ENCODE peak calls at places on chromosome X, in nine cellular contexts. W, R, D, E, V, P, L, O and Q are unnamed samples.

GRCh38 chrX:10022580-10023245 is 55.6 kb downstream of the CLDN34 start:
- DNase-seq in W (no peak), R (peak), D (peak), E (peak), V (no peak), P (no peak), L (no peak), O (no peak), Q (no peak)

GRCh38 chrX:129606918-129607317 is 47.8 kb downstream of the APLN start:
- DNase-seq in W (peak), R (peak), D (peak), E (peak), V (no peak), P (peak), L (peak), O (peak), Q (peak)

GRCh38 chrX:155216940-155217450 is 735 bp downstream of the VBP1 start:
- DNase-seq in W (peak), R (peak), D (no peak), E (peak), V (no peak), P (no peak), L (peak), O (no peak), Q (no peak)

GRCh38 chrX:19585370-19586082 is 70.2 kb upstream of the MAP3K15 start:
- DNase-seq in W (no peak), R (no peak), D (no peak), E (no peak), V (no peak), P (no peak), L (no peak), O (peak), Q (no peak)

GRCh38 chrX:38561951-38562719 is 793 bp downstream of the TSPAN7 start:
- DNase-seq in W (no peak), R (no peak), D (peak), E (peak), V (peak), P (peak), L (no peak), O (peak), Q (no peak)

GRCh38 chrX:1387141-1387776 is 4.7 kb downstream of the SLC25A6 start:
- DNase-seq in W (no peak), R (no peak), D (peak), E (no peak), V (no peak), P (peak), L (no peak), O (no peak), Q (no peak)

GRCh38 chrX:20026278-20026677 is 35.4 kb upstream of the BCLAF3 start:
- DNase-seq in W (no peak), R (peak), D (no peak), E (peak), V (no peak), P (no peak), L (no peak), O (no peak), Q (no peak)

GRCh38 chrX:107730298-107730655 is 45.3 kb downstream of the TSC22D3 start:
- DNase-seq in W (no peak), R (no peak), D (no peak), E (no peak), V (no peak), P (no peak), L (no peak), O (peak), Q (no peak)

GRCh38 chrX:123905334-123905733 is 45.5 kb downstream of the XIAP start:
- DNase-seq in W (no peak), R (no peak), D (no peak), E (no peak), V (no peak), P (no peak), L (no peak), O (no peak), Q (no peak)

GRCh38 chrX:41352329-41352801 is 18.4 kb downstream of the DDX3X start:
- DNase-seq in W (no peak), R (no peak), D (no peak), E (no peak), V (no peak), P (no peak), L (no peak), O (no peak), Q (no peak)

GRCh38 chrX:136907626-136908025 is 27.1 kb upstream of the RBMX start:
- DNase-seq in W (no peak), R (no peak), D (no peak), E (no peak), V (no peak), P (no peak), L (no peak), O (peak), Q (no peak)

GRCh38 chrX:25018682-25019081 is 2.9 kb upstream of the ARX start:
- DNase-seq in W (no peak), R (no peak), D (no peak), E (no peak), V (no peak), P (no peak), L (no peak), O (no peak), Q (no peak)

GRCh38 chrX:19689170-19689814 is 174.0 kb upstream of the MAP3K15 start:
- DNase-seq in W (peak), R (no peak), D (no peak), E (no peak), V (no peak), P (no peak), L (no peak), O (no peak), Q (no peak)

GRCh38 chrX:33183366-33183765 is 28.0 kb downstream of the DMD start:
- DNase-seq in W (peak), R (no peak), D (peak), E (peak), V (no peak), P (no peak), L (peak), O (peak), Q (no peak)

GRCh38 chrX:46704767-46705386 is 54.0 kb downstream of the SLC9A7 start:
- DNase-seq in W (no peak), R (peak), D (no peak), E (no peak), V (no peak), P (no peak), L (no peak), O (no peak), Q (no peak)

GRCh38 chrX:153873282-153874090 is 12.5 kb downstream of the L1CAM start:
- DNase-seq in W (no peak), R (no peak), D (no peak), E (no peak), V (no peak), P (no peak), L (no peak), O (no peak), Q (no peak)

GRCh38 chrX:23333842-23334535 is 660 bp upstream of the PTCHD1 start:
- DNase-seq in W (no peak), R (no peak), D (peak), E (peak), V (no peak), P (no peak), L (no peak), O (peak), Q (no peak)

GRCh38 chrX:124289443-124289842 is 43.0 kb upstream of the TEX13D start:
- DNase-seq in W (no peak), R (no peak), D (no peak), E (no peak), V (no peak), P (no peak), L (no peak), O (no peak), Q (no peak)

GRCh38 chrX:49988128-49988527 is 65.7 kb downstream of the CLCN5 start:
- DNase-seq in W (no peak), R (no peak), D (no peak), E (peak), V (no peak), P (no peak), L (no peak), O (no peak), Q (no peak)

GRCh38 chrX:35499071-35499862 is 298.9 kb upstream of the MAGEB16 start:
- DNase-seq in W (no peak), R (no peak), D (no peak), E (no peak), V (no peak), P (no peak), L (no peak), O (no peak), Q (no peak)

GRCh38 chrX:47936224-47936939 is 67.4 kb downstream of the ZNF182 start:
- DNase-seq in W (peak), R (no peak), D (no peak), E (no peak), V (peak), P (no peak), L (peak), O (no peak), Q (no peak)

GRCh38 chrX:19849433-19850190 is 37.8 kb downstream of the SH3KBP1 start:
- DNase-seq in W (peak), R (no peak), D (no peak), E (no peak), V (no peak), P (no peak), L (no peak), O (peak), Q (no peak)

GRCh38 chrX:72061091-72061490 is 70.6 kb downstream of the RTL5 start:
- DNase-seq in W (no peak), R (no peak), D (no peak), E (no peak), V (no peak), P (no peak), L (no peak), O (no peak), Q (no peak)

GRCh38 chrX:107537815-107538214 is 88.4 kb downstream of the FRMPD3 start:
- DNase-seq in W (peak), R (peak), D (no peak), E (peak), V (no peak), P (no peak), L (peak), O (no peak), Q (no peak)

GRCh38 chrX:11273544-11273943 is 19.7 kb upstream of the AMELX start:
- DNase-seq in W (no peak), R (peak), D (no peak), E (no peak), V (no peak), P (no peak), L (no peak), O (no peak), Q (no peak)

GRCh38 chrX:72306851-72307645 is 1.3 kb upstream of the CITED1 start:
- DNase-seq in W (no peak), R (peak), D (peak), E (peak), V (no peak), P (peak), L (peak), O (peak), Q (peak)

GRCh38 chrX:40109288-40110008 is 11.7 kb upstream of the BCOR start:
- DNase-seq in W (peak), R (no peak), D (peak), E (peak), V (no peak), P (no peak), L (peak), O (peak), Q (no peak)

GRCh38 chrX:134603806-134604700 is 54.2 kb downstream of the PLAC1 start:
- DNase-seq in W (no peak), R (peak), D (no peak), E (peak), V (no peak), P (no peak), L (no peak), O (no peak), Q (no peak)

GRCh38 chrX:24494544-24495113 is 29.5 kb downstream of the PDK3 start:
- DNase-seq in W (no peak), R (peak), D (peak), E (peak), V (no peak), P (no peak), L (no peak), O (no peak), Q (no peak)

GRCh38 chrX:9668537-9668936 is 97.1 kb downstream of the GPR143 start:
- DNase-seq in W (no peak), R (peak), D (no peak), E (no peak), V (no peak), P (no peak), L (no peak), O (no peak), Q (no peak)

GRCh38 chrX:94914235-94914634 is 1240.2 kb downstream of the FAM133A start:
- DNase-seq in W (no peak), R (no peak), D (no peak), E (no peak), V (no peak), P (no peak), L (no peak), O (peak), Q (no peak)

GRCh38 chrX:152480269-152481212 is 29.4 kb upstream of the GABRA3 start:
- DNase-seq in W (no peak), R (no peak), D (no peak), E (no peak), V (no peak), P (no peak), L (no peak), O (no peak), Q (no peak)

GRCh38 chrX:55004231-55004630 is 4.1 kb downstream of the APEX2 start:
- DNase-seq in W (no peak), R (no peak), D (no peak), E (no peak), V (no peak), P (no peak), L (no peak), O (no peak), Q (no peak)

GRCh38 chrX:9928083-9928482 is 39.1 kb upstream of the CLDN34 start:
- DNase-seq in W (no peak), R (no peak), D (no peak), E (peak), V (no peak), P (peak), L (no peak), O (no peak), Q (no peak)

GRCh38 chrX:65755786-65756185 is 88.3 kb downstream of the MSN start:
- DNase-seq in W (no peak), R (no peak), D (no peak), E (no peak), V (no peak), P (no peak), L (no peak), O (no peak), Q (no peak)

DNA sequence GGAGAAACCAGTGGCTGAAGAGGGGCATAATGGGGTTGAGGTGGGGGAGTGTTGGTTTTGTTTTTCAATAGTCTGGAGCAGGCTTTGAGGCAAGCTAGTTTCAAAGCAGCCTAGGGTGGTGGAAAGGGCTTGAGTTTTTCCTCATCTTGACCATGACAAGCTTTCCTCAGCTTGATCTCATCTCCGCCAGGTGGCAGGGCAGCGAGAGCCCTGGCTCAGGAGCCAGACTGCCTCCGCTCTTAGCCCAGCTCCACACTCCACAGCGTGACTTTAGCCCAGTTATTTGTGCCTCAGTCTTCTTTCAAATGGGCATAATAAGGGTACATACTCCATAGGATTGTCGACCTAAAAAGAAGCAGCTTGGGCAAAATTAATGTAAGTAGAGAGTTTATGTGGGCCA is 29.9 kb upstream of the SOWAHD start:
- DNase-seq in W (peak), R (no peak), D (no peak), E (no peak), V (no peak), P (no peak), L (no peak), O (no peak), Q (no peak)
- TF ChIP-seq CTCF in W (peak), R (no peak), D (no peak), E (no peak), V (no peak), P (no peak), L (peak), O (no peak), Q (no peak)

GRCh38 chrX:16307950-16308349 is 140.7 kb downstream of the MAGEB17 start:
- DNase-seq in W (no peak), R (no peak), D (no peak), E (no peak), V (no peak), P (no peak), L (no peak), O (no peak), Q (no peak)

GRCh38 chrX:16310326-16310725 is 143.0 kb downstream of the MAGEB17 start:
- DNase-seq in W (no peak), R (no peak), D (no peak), E (no peak), V (no peak), P (no peak), L (no peak), O (no peak), Q (no peak)

GRCh38 chrX:16300831-16301230 is 133.6 kb downstream of the MAGEB17 start:
- DNase-seq in W (no peak), R (no peak), D (no peak), E (no peak), V (no peak), P (no peak), L (no peak), O (peak), Q (no peak)

GRCh38 chrX:16305187-16305586 is 137.9 kb downstream of the MAGEB17 start:
- DNase-seq in W (peak), R (no peak), D (no peak), E (no peak), V (no peak), P (no peak), L (no peak), O (no peak), Q (no peak)
- TF ChIP-seq CTCF in W (peak), R (no peak), D (no peak), E (peak), V (no peak), P (no peak), L (no peak), O (no peak), Q (no peak)

GRCh38 chrX:149531599-149531998 is 9.2 kb upstream of the EOLA1 start:
- DNase-seq in W (peak), R (no peak), D (no peak), E (no peak), V (no peak), P (no peak), L (no peak), O (no peak), Q (no peak)

GRCh38 chrX:149522914-149523313 is 17.8 kb upstream of the IDS start:
- DNase-seq in W (no peak), R (no peak), D (no peak), E (no peak), V (no peak), P (no peak), L (no peak), O (no peak), Q (no peak)

GRCh38 chrX:149528381-149528780 is 12.4 kb upstream of the EOLA1 start:
- DNase-seq in W (no peak), R (no peak), D (no peak), E (no peak), V (no peak), P (no peak), L (no peak), O (no peak), Q (no peak)

GRCh38 chrX:149527705-149528104 is 13.1 kb upstream of the EOLA1 start:
- DNase-seq in W (peak), R (peak), D (no peak), E (peak), V (no peak), P (no peak), L (peak), O (no peak), Q (no peak)
- TF ChIP-seq CTCF in W (peak), R (peak), D (peak), E (peak), V (peak), P (peak), L (peak), O (peak), Q (peak)

GRCh38 chrX:132045456-132045855 is 22.4 kb downstream of the STK26 start:
- DNase-seq in W (no peak), R (no peak), D (no peak), E (no peak), V (no peak), P (no peak), L (no peak), O (no peak), Q (no peak)
- TF ChIP-seq CTCF in W (no peak), R (no peak), D (no peak), E (no peak), V (no peak), P (no peak), L (no peak), O (no peak), Q (no peak)

GRCh38 chrX:148204195-148204594 is 223.1 kb downstream of the FMR1NB start:
- DNase-seq in W (peak), R (no peak), D (no peak), E (no peak), V (no peak), P (no peak), L (peak), O (no peak), Q (no peak)

DNA sequence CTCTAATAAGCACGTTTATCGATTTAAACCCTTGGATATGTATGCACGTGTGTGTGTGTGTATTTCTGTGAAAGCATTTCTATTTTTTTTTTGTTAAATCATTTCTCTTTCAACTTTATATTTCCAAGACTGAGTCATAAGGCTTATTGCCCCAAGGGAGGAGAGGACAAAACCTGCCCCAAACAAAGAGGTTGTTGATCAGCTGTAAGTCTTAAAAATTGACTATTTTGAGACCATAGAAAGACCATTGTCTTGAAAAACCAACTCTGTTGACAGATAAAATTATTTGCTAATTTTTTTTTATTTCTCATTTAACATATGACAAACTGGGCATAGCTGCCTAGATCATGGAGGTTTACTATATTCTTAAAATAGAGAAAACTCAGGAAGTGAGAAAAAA is 222.4 kb downstream of the FMR1NB start:
- DNase-seq in W (no peak), R (no peak), D (no peak), E (no peak), V (no peak), P (no peak), L (no peak), O (no peak), Q (no peak)
- TF ChIP-seq CTCF in W (no peak), R (no peak), D (no peak), E (no peak), V (no peak), P (no peak), L (no peak), O (no peak), Q (no peak)

GRCh38 chrX:126137899-126138298 is 28.2 kb downstream of the DCAF12L2 start:
- DNase-seq in W (peak), R (no peak), D (no peak), E (peak), V (no peak), P (no peak), L (peak), O (no peak), Q (no peak)
- TF ChIP-seq CTCF in W (peak), R (no peak), D (no peak), E (peak), V (no peak), P (no peak), L (peak), O (no peak), Q (no peak)

GRCh38 chrX:14864626-14865025 is 8.2 kb downstream of the FANCB start:
- DNase-seq in W (no peak), R (peak), D (no peak), E (no peak), V (no peak), P (no peak), L (no peak), O (no peak), Q (no peak)

GRCh38 chrX:14865201-14865600 is 7.7 kb downstream of the FANCB start:
- DNase-seq in W (no peak), R (peak), D (no peak), E (no peak), V (no peak), P (no peak), L (no peak), O (no peak), Q (no peak)
- TF ChIP-seq CTCF in W (no peak), R (no peak), D (no peak), E (no peak), V (no peak), P (no peak), L (no peak), O (no peak), Q (no peak)

GRCh38 chrX:29477878-29478277 is 737.5 kb upstream of the MAGEB2 start:
- DNase-seq in W (no peak), R (no peak), D (no peak), E (no peak), V (no peak), P (no peak), L (peak), O (no peak), Q (no peak)

DNA sequence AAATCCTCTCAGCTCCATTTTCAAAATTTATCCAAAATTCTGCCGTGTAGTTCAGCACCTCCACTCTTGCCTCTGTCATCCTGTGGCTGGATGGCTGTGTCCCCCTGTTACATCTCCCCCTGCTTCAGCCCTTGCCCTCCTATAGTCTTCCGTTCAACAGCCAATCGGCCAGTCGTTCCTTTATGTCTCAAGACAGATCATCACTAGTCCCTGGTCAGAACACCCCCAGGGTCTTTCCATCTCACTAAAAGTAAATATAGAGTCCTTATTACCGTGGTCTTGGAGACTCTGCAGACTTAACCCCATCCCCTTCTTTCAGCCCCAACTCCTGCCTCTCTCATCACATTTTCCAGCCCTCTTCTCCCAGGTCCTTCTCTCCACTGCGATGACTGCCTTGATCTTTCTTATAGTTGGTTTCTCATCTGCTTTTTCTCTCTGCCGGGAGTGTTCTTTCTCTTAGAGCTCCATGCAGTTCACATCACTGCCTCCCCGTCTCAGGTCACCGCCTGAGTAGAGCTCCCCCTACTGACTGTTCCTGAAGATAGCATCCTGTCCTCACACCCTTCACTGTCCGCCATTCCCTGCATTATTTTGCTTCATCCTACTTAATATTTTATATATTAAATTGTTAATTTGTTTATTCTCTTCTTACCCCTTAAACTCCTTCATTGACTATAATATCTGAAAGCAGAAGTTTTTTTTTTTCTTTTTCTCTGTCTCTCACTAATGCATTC is 736.9 kb upstream of the MAGEB2 start:
- DNase-seq in W (peak), R (peak), D (no peak), E (peak), V (no peak), P (no peak), L (peak), O (peak), Q (no peak)
- TF ChIP-seq CTCF in W (peak), R (peak), D (no peak), E (peak), V (no peak), P (peak), L (peak), O (peak), Q (no peak)